ENCODE peak calls at places on chromosome 1, in four cellular contexts. C is PC-3, B is right lobe of liver, I is heart right ventricle. J is an unnamed sample.
A peak's percentile ranks its signal among the peaks of the same experiment; 100 is the strongest.

GRCh38 chr1:48697066-48697707 is 79.5 kb downstream of the BEND5 start:
- DNase-seq in C (peak; percentile 72), B (peak; percentile 77), I (peak; percentile 29), J (peak; percentile 46)

GRCh38 chr1:67874501-67875111 is 41.3 kb upstream of the GNG12 start:
- DNase-seq in C (no peak), B (no peak), I (no peak), J (no peak)

GRCh38 chr1:238537641-238538040 is 646.9 kb upstream of the ZP4 start:
- DNase-seq in C (no peak), B (no peak), I (no peak), J (no peak)

GRCh38 chr1:153968400-153968799 is 698 bp downstream of the CREB3L4 start:
- DNase-seq in C (no peak), B (no peak), I (no peak), J (no peak)

GRCh38 chr1:13573586-13573985 is 10.0 kb upstream of the PDPN start:
- DNase-seq in C (no peak), B (no peak), I (no peak), J (no peak)

GRCh38 chr1:193325042-193325441 is 138.6 kb upstream of the B3GALT2 start:
- DNase-seq in C (no peak), B (no peak), I (no peak), J (no peak)

GRCh38 chr1:165328136-165328535 is 28.4 kb downstream of the LMX1A start:
- DNase-seq in C (no peak), B (no peak), I (no peak), J (no peak)

GRCh38 chr1:59707216-59707615 is 107.5 kb upstream of the HOOK1 start:
- DNase-seq in C (peak; percentile 74), B (no peak), I (peak; percentile 51), J (peak; percentile 96)

GRCh38 chr1:90850181-90850924 is 133.3 kb upstream of the BARHL2 start:
- DNase-seq in C (no peak), B (no peak), I (peak; percentile 16), J (peak; percentile 51)

GRCh38 chr1:197841828-197842573 is 60.4 kb upstream of the C1orf53 start:
- DNase-seq in C (no peak), B (no peak), I (no peak), J (peak; percentile 6)

GRCh38 chr1:245972476-245972875 is 534.6 kb downstream of the SMYD3 start:
- DNase-seq in C (no peak), B (no peak), I (no peak), J (no peak)

GRCh38 chr1:25572708-25573590 is 29.5 kb downstream of the LDLRAP1 start:
- DNase-seq in C (peak; percentile 64), B (no peak), I (no peak), J (peak; percentile 60)

GRCh38 chr1:93623875-93624274 is 57.8 kb downstream of the BCAR3 start:
- DNase-seq in C (peak; percentile 67), B (no peak), I (no peak), J (peak; percentile 60)

DNA sequence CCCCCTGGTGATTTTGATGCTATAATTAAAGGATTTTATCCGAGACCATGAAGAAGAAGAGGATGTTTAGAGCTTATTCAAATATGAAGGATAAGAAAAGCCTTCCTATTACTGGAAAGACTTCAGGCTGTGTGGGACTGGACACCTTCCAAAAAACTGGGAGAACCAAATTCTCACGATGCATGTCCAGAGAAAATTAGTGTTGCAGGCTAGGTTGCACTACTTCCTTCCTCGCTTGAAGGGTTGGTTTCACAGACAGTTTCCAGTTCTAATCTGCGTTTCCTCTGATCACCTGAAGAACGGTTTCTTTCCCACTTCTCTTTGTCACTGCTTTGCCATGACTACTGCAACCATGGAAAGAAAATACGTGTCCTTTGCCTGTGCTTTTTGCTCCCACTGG is 2.0 kb downstream of the MTARC2 start:
- DNase-seq in C (no peak), B (no peak), I (peak; percentile 53), J (no peak)
- H3K4me3 ChIP-seq in C (peak overlapping the region; percentile 26), B (peak overlapping the region; percentile 71), I (peak overlapping the region; percentile 74), J (no peak overlapping the region)

GRCh38 chr1:43979528-43980254 is 681 bp downstream of the B4GALT2 start:
- DNase-seq in C (peak; percentile 40), B (peak; percentile 61), I (peak; percentile 46), J (peak; percentile 63)

GRCh38 chr1:43978264-43978550 is 803 bp upstream of the B4GALT2 start:
- DNase-seq in C (no peak), B (peak; percentile 78), I (no peak), J (no peak)

GRCh38 chr1:43979261-43979527 is 184 bp downstream of the B4GALT2 start:
- DNase-seq in C (no peak), B (no peak), I (no peak), J (peak; percentile 29)

GRCh38 chr1:43977376-43978263 is 1.4 kb upstream of the B4GALT2 start:
- DNase-seq in C (no peak), B (no peak), I (no peak), J (no peak)

GRCh38 chr1:43978551-43979260 is at the start of gene B4GALT2:
- DNase-seq in C (peak; percentile 38), B (peak; percentile 62), I (no peak), J (peak; percentile 46)
- H3K27ac ChIP-seq in C (peak within 1 kb of the TSS; percentile 66), B (no peak within 1 kb of the TSS), I (peak within 1 kb of the TSS; percentile 73), J (no peak within 1 kb of the TSS)

GRCh38 chr1:224192082-224192786 is 9.2 kb downstream of the DEGS1 start:
- DNase-seq in C (no peak), B (no peak), I (no peak), J (no peak)
- H3K4me3 ChIP-seq in C (no peak overlapping the region), B (no peak overlapping the region), I (no peak overlapping the region), J (no peak overlapping the region)

GRCh38 chr1:147840909-147841308 is 61.7 kb upstream of the GJA8 start:
- DNase-seq in C (no peak), B (no peak), I (no peak), J (no peak)
- H3K27ac ChIP-seq in C (no peak overlapping the region), B (no peak overlapping the region), I (no peak overlapping the region), J (no peak overlapping the region)